ENCODE peak calls at places on chromosomes 2 and 18, in six cellular contexts. I is HCT116, V is lung, E is pancreas, M is tibial artery, J is H1. N is an unnamed sample.

GRCh38 chr2:54423213-54423612 is 32.9 kb upstream of the SPTBN1 start:
- DNase-seq in M (no peak), I (no peak), E (no peak), V (no peak), J (no peak), N (no peak)

GRCh38 chr18:78293940-78294401 is 685.6 kb upstream of the SALL3 start:
- DNase-seq in V (no peak), M (no peak), E (no peak), I (no peak), J (no peak), N (no peak)

GRCh38 chr2:95353613-95354468 is 48.7 kb upstream of the FAHD2A start:
- DNase-seq in J (no peak), E (no peak), V (no peak), M (peak; percentile 51), I (no peak), N (no peak)

GRCh38 chr2:33581857-33582256 is 17.2 kb downstream of the FAM98A start:
- DNase-seq in E (no peak), J (no peak), V (no peak), M (no peak), I (no peak), N (no peak)

GRCh38 chr18:70072678-70073077 is 125.0 kb upstream of the CD226 start:
- DNase-seq in V (no peak), M (no peak), E (no peak), J (no peak), I (no peak), N (no peak)

GRCh38 chr2:234029150-234029733 is 21.3 kb upstream of the SPP2 start:
- DNase-seq in I (no peak), V (no peak), E (no peak), M (no peak), J (no peak), N (no peak)

GRCh38 chr2:149715005-149715592 is 127.5 kb upstream of the MMADHC start:
- DNase-seq in V (no peak), M (no peak), I (peak; percentile 35), E (peak; percentile 10), J (peak; percentile 21), N (peak; percentile 55)

GRCh38 chr2:24049485-24050021 is at the start of gene FKBP1B:
- DNase-seq in M (peak; percentile 70), E (peak; percentile 46), J (peak; percentile 64), I (peak; percentile 41), V (peak; percentile 66), N (no peak)

GRCh38 chr2:172735646-172736418 is at the start of gene RAPGEF4:
- DNase-seq in J (no peak), M (no peak), V (no peak), I (no peak), E (no peak), N (no peak)

GRCh38 chr2:206239157-206239556 is 35.3 kb upstream of the ZDBF2 start:
- DNase-seq in M (no peak), E (no peak), J (no peak), I (no peak), V (no peak), N (no peak)

GRCh38 chr2:232633413-232634318 is at the start of gene EFHD1:
- DNase-seq in I (no peak), J (no peak), M (peak; percentile 93), E (peak; percentile 45), V (peak; percentile 51), N (no peak)

GRCh38 chr2:174963437-174964400 is 41.5 kb downstream of the CHN1 start:
- DNase-seq in I (no peak), V (no peak), M (no peak), J (no peak), E (no peak), N (no peak)

GRCh38 chr2:226327830-226328229 is 471.8 kb downstream of the IRS1 start:
- DNase-seq in I (peak; percentile 53), J (no peak), M (no peak), V (no peak), E (no peak), N (no peak)

GRCh38 chr2:9370746-9371145 is 52.6 kb downstream of the ITGB1BP1 start:
- DNase-seq in J (no peak), V (no peak), I (no peak), M (no peak), E (no peak), N (no peak)

GRCh38 chr2:96959406-96960110 is 26.8 kb downstream of the FAM178B start:
- DNase-seq in E (no peak), J (no peak), I (no peak), M (no peak), V (no peak), N (no peak)

GRCh38 chr2:232882505-232883115 is 12.5 kb downstream of the SNORC start:
- DNase-seq in M (no peak), I (no peak), V (no peak), J (no peak), E (no peak), N (no peak)

GRCh38 chr18:12345491-12346239 is 31.4 kb downstream of the AFG3L2 start:
- DNase-seq in E (no peak), I (no peak), J (no peak), M (no peak), V (no peak), N (no peak)

DNA sequence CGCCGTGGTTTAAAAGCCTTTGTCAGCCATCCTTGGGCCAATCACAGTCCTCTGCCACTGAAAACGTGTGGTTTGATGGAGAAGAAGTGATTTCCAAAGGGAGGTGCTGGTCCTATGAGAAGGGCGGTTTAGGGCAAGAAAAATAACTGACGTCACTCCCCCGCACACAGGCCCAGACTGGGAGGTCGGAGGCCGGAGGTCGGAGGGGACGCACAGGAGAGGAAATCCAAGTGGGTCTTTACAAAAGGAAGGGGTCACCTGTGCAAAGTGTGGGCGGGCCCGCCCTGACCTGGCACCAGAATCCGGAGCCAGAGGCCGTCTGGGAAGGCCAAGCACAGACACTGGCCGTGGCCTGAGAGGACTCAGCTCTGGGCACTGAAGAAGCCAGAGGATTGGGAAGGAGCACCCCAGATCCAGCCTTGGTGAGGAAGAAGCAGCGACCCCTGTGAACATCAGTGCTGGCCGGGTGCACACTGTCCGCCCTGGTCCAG is 18.0 kb upstream of the KCNG2 start:
- DNase-seq in M (peak; percentile 49), V (no peak), I (no peak), E (no peak), J (no peak), N (no peak)
- H3K27me3 ChIP-seq in M (peaks cover 56% of the 10 kb centered on the region), V (no peaks in the 10 kb centered on the region), I (no peaks in the 10 kb centered on the region), E (no peaks in the 10 kb centered on the region), J (no peaks in the 10 kb centered on the region), N (no peaks in the 10 kb centered on the region)

GRCh38 chr2:229914182-229914581 is 7.6 kb downstream of the TRIP12 start:
- DNase-seq in M (no peak), E (no peak), V (no peak), J (no peak), I (no peak), N (no peak)
- H3K4me1 ChIP-seq in M (peaks cover 78% of the 10 kb centered on the region), E (peaks cover 11% of the 10 kb centered on the region), V (peaks cover 6% of the 10 kb centered on the region), J (peaks cover 3% of the 10 kb centered on the region), I (peaks cover 10% of the 10 kb centered on the region), N (no peaks in the 10 kb centered on the region)

DNA sequence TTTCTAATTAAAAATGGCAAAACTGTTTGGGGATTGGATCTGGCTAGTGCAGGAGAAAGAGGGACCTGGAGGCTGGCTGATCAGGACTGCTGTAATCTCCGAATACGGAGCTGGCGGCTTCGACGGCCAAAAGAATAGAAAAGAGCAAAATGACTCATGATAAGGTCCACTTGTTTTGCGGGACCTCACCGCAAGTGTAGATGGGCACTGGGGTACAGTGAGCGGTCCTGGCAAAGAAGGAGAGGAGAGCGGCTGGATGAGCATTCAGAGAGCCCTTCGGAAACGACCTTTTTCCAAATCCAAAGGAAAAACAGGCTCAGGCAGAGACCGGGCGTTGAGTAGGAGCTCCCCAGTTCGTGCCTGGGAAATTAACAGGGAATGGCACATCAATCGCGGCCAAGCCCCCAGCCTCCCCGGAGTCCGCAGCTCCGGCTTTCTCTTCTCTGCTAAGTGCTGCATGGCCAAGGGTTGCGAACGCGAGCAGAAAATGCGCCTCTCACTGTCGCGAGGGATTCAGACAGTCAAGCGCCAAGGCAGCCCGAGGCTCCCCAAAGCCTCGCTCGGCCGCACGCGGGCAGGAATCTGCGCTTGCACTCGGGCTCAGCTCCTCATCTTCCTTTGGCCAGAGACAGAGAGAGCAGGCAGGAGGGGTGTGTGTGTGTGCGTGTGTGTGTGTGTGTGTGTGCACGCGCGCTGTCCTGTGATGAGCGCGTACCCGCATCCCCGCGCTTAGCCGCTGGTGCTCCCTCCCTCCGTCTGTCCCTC is 1.8 kb downstream of the DCC start:
- DNase-seq in M (no peak), E (no peak), J (no peak), I (no peak), V (no peak), N (no peak)
- H3K27me3 ChIP-seq in M (peaks cover 56% of the 10 kb centered on the region), E (no peaks in the 10 kb centered on the region), J (peaks cover 38% of the 10 kb centered on the region), I (no peaks in the 10 kb centered on the region), V (peaks cover 7% of the 10 kb centered on the region), N (peaks cover 22% of the 10 kb centered on the region)

DNA sequence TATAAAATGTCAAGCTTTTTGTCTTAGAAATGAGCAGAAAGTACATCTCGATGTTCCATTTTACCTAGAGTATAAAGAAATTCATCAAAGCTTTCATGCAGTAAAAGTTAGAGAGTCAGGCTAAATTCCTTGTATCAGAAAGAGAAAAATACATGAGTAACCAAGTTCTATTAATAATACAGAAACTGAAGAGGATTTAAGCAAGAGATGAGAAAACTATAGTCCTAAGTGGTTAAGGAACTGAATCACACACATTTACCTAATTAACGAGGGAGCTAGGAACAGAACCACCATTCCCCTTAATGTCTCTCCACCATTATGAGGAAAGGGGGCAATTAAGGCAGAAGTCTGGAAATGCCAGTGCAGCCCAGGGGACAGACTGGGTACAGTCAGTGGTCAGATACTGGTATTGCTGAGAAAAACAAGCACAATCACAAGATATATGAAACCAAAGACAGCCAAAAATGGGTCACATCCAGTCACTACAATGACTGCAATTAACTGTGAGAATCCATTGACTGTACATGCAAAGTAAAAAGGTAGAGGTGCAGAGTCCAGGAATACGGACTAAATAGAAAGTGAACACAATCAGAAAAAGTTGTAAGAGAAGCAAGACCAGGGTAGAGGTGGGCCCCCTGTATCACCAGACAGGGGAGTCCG is 23.9 kb downstream of the MAP4K3 start:
- DNase-seq in J (no peak), I (no peak), V (no peak), E (no peak), M (no peak), N (no peak)
- H3K4me1 ChIP-seq in J (peaks cover 6% of the 10 kb centered on the region), I (peaks cover 49% of the 10 kb centered on the region), V (no peaks in the 10 kb centered on the region), E (peaks cover 22% of the 10 kb centered on the region), M (peaks cover 98% of the 10 kb centered on the region), N (peaks cover 2% of the 10 kb centered on the region)

GRCh38 chr2:179915395-179915992 is 54.1 kb upstream of the ZNF385B start:
- DNase-seq in I (no peak), V (no peak), E (no peak), J (no peak), M (no peak), N (no peak)

GRCh38 chr2:179911569-179911968 is 50.2 kb upstream of the ZNF385B start:
- DNase-seq in I (no peak), V (no peak), J (no peak), E (no peak), M (no peak), N (no peak)

GRCh38 chr2:179913809-179914208 is 52.4 kb upstream of the ZNF385B start:
- DNase-seq in V (no peak), M (no peak), I (no peak), J (no peak), E (no peak), N (no peak)

DNA sequence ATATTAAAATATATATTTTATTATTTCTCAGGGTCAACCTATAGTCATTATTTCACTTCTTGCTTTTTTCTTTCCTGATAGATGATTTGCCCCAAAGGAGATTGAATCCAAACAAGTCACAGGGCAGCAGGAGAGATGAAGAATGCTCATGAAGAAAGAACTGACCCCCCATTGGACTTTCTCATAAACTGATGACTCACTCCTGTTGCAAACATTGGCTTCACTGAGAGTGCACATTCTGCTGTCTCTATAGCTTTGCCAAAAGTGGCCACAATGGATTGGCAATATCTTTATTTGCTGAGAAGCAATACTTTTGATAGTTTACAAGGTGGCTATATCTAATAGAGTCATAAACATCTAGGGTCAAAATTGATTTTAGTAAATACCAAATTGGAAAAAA is 55.9 kb upstream of the ZNF385B start:
- DNase-seq in I (no peak), J (no peak), V (no peak), M (no peak), E (no peak), N (no peak)
- H3K27me3 ChIP-seq in I (no peaks in the 10 kb centered on the region), J (no peaks in the 10 kb centered on the region), V (no peaks in the 10 kb centered on the region), M (no peaks in the 10 kb centered on the region), E (no peaks in the 10 kb centered on the region), N (no peaks in the 10 kb centered on the region)